ENCODE peak calls at places on chromosome 14, in five cellular contexts. P is amniotic stem cell, Y is SK-N-SH, N is COR-L47, S is fibroblast of lung. J is an unnamed sample.

GRCh38 chr14:46661728-46662127 is 10.1 kb upstream of the RPL10L start:
- DNase-seq in N (no peak), P (no peak), S (no peak), Y (no peak), J (no peak)

GRCh38 chr14:95156765-95157194 is 549 bp downstream of the DICER1 start:
- DNase-seq in N (no peak), Y (no peak), S (no peak), P (peak; percentile 14), J (no peak)

GRCh38 chr14:50319293-50319692 is 7.2 kb downstream of the DMAC2L start:
- DNase-seq in P (no peak), N (no peak), S (no peak), Y (no peak), J (no peak)

GRCh38 chr14:55077155-55077554 is 25.7 kb downstream of the MAPK1IP1L start:
- DNase-seq in N (no peak), P (no peak), Y (no peak), S (peak; percentile 15), J (no peak)

GRCh38 chr14:63922696-63923421 is 70.1 kb downstream of the SYNE2 start:
- DNase-seq in Y (no peak), S (peak; percentile 75), N (no peak), P (no peak), J (no peak)

GRCh38 chr14:92724516-92725340 is 23.7 kb downstream of the LGMN start:
- DNase-seq in N (no peak), Y (no peak), S (no peak), P (no peak), J (no peak)

GRCh38 chr14:77123381-77124344 is 17.9 kb downstream of the ZDHHC22 start:
- DNase-seq in N (peak; percentile 93), P (no peak), Y (no peak), S (no peak), J (peak; percentile 94)

GRCh38 chr14:106657460-106657859 is 1131.1 kb downstream of the TMEM121 start:
- DNase-seq in N (no peak), S (no peak), Y (peak; percentile 17), P (no peak), J (no peak)

GRCh38 chr14:104386281-104386841 is 193.2 kb upstream of the C14orf180 start:
- DNase-seq in Y (peak; percentile 36), N (peak; percentile 45), P (no peak), S (no peak), J (no peak)

GRCh38 chr14:101242442-101243385 is 318.6 kb upstream of the DIO3 start:
- DNase-seq in S (no peak), Y (peak; percentile 10), P (no peak), N (no peak), J (no peak)

GRCh38 chr14:67883717-67884116 is 64.1 kb downstream of the RAD51B start:
- DNase-seq in N (no peak), P (no peak), Y (no peak), S (peak; percentile 21), J (peak; percentile 20)

GRCh38 chr14:103155013-103155412 is 31.8 kb downstream of the TNFAIP2 start:
- DNase-seq in P (peak; percentile 2), N (no peak), Y (peak; percentile 77), S (no peak), J (no peak)

GRCh38 chr14:69539631-69540410 is 34.9 kb downstream of the CCDC177 start:
- DNase-seq in P (no peak), Y (no peak), N (no peak), S (peak; percentile 15), J (no peak)

GRCh38 chr14:34797747-34798583 is 77.2 kb downstream of the BAZ1A start:
- DNase-seq in Y (no peak), P (no peak), N (peak; percentile 2), S (no peak), J (no peak)

GRCh38 chr14:22996823-22997301 is 13.1 kb downstream of the C14orf93 start:
- DNase-seq in P (no peak), Y (peak; percentile 49), S (no peak), N (no peak), J (peak; percentile 47)

GRCh38 chr14:32724864-32725550 is 213.7 kb upstream of the NPAS3 start:
- DNase-seq in S (peak; percentile 93), Y (no peak), N (no peak), P (peak; percentile 18), J (peak; percentile 6)

GRCh38 chr14:93207468-93208308 is 632 bp downstream of the UBR7 start:
- DNase-seq in P (peak; percentile 22), N (peak; percentile 25), S (peak; percentile 65), Y (peak; percentile 79), J (no peak)

GRCh38 chr14:51079085-51079484 is 15.8 kb downstream of the TRIM9 start:
- DNase-seq in Y (no peak), P (no peak), S (no peak), N (no peak), J (no peak)

GRCh38 chr14:22650046-22650739 is 6.0 kb upstream of the OR6J1 start:
- DNase-seq in N (no peak), S (no peak), Y (no peak), P (no peak), J (no peak)